ENCODE peak calls at places on chromosomes 6 and 20, in six cellular contexts. F is HepG2, E is A549, O is K562, T is GM12878, P is endothelial cell of umbilical vein. N is an unnamed sample.

GRCh38 chr6:116221931-116222330 is 31.9 kb downstream of the TSPYL4 start:
- DNase-seq in O (no peak), T (no peak), F (no peak), P (no peak), E (no peak), N (no peak)

GRCh38 chr20:24799971-24800580 is 149.0 kb upstream of the CST7 start:
- DNase-seq in F (no peak), T (no peak), E (no peak), O (no peak), P (no peak), N (no peak)

GRCh38 chr6:151139524-151139923 is 100.2 kb upstream of the AKAP12 start:
- DNase-seq in T (no peak), E (no peak), P (no peak), F (no peak), O (no peak), N (no peak)

GRCh38 chr6:32070814-32071466 is 32.7 kb downstream of the CYP21A2 start:
- DNase-seq in F (no peak), T (no peak), O (no peak), P (no peak), E (no peak), N (no peak)

GRCh38 chr6:41443616-41444525 is 102.3 kb upstream of the FOXP4 start:
- DNase-seq in O (peak), E (no peak), F (no peak), P (no peak), T (no peak), N (no peak)

GRCh38 chr6:34992353-34992752 is 103.3 kb downstream of the ANKS1A start:
- DNase-seq in T (no peak), F (no peak), O (no peak), E (no peak), P (no peak), N (no peak)

GRCh38 chr20:41854765-41855164 is 236.6 kb upstream of the CHD6 start:
- DNase-seq in F (no peak), P (no peak), T (no peak), E (no peak), O (no peak), N (peak)

GRCh38 chr6:18551228-18551627 is 164.1 kb downstream of the RNF144B start:
- DNase-seq in F (no peak), T (no peak), O (no peak), P (no peak), E (no peak), N (no peak)

DNA sequence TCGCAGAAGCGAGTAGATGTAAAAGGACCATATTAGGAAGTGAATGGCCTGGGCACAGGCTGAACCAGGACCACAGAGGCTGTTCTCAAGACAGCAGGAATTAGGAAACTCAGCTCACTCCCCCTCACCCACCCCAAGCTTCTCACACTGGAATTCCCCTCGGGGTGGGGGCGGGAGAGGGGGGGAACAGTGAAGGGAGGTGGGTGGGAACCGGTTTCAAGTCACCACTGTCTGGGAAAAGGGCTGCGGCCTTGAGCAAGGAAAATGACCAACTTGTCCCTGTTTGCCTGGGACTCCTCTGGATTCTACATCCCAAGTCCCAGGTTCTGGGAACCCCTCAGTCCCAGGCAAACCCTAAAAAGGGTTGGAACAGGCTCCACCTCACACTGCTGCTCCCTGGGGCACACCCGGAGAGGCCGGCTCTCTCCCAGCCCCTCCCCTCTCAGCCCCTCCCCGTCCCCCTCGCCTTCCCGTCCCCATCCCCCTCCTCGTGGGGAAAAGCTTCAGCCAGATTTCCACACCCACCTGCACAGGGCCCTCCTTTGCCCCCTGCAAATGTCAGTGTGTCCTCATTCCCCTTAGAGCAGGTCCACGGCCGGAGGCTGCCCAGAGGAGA is 230.8 kb downstream of the TFAP2C start:
- DNase-seq in O (no peak), P (no peak), F (no peak), T (no peak), E (no peak), N (peak)
- TF ChIP-seq MYC in O (no peak), P (no peak), F (no peak), T (no peak), E (no peak), N (no peak)

GRCh38 chr6:141700836-141701235 is 431.9 kb upstream of the GJE1 start:
- DNase-seq in F (no peak), E (no peak), P (peak), O (no peak), T (no peak), N (no peak)
- TF ChIP-seq MYC in F (no peak), E (no peak), P (no peak), O (no peak), T (no peak), N (no peak)

GRCh38 chr20:33688938-33689424 is 2.8 kb upstream of the E2F1 start:
- DNase-seq in O (peak), E (no peak), P (peak), F (peak), T (no peak), N (peak)

GRCh38 chr20:33687370-33687915 is 1.3 kb upstream of the E2F1 start:
- DNase-seq in P (peak), O (no peak), T (no peak), E (no peak), F (no peak), N (peak)

GRCh38 chr20:33687993-33688937 is 2.1 kb upstream of the E2F1 start:
- DNase-seq in P (no peak), F (no peak), O (no peak), T (no peak), E (no peak), N (peak)

GRCh38 chr20:33689493-33689892 is 3.3 kb upstream of the E2F1 start:
- DNase-seq in F (no peak), P (no peak), E (no peak), O (no peak), T (no peak), N (no peak)

DNA sequence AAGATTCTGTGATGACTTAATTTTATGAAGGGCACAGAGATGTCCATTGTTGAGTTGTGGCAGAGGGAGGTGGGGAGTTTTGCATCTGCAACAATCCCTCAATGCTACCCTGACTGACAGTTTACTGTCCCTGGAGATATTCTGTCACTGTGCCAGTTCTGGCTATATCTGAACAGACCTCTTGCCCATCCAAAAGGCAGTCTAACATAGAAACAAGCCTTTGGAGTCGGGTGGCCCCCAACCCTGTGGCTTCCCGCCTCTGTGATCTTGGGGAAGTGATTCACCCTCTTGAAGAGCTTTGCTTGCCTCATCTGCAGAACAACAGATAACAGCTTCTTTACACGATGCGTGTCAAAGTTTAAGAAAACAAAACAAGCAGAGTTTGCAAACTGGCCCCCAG is 3.8 kb upstream of the E2F1 start:
- DNase-seq in T (no peak), O (peak), P (peak), F (peak), E (no peak), N (peak)
- TF ChIP-seq MYC in T (no peak), O (no peak), P (no peak), F (no peak), E (no peak), N (peak)

GRCh38 chr6:169666441-169666840 is 35.4 kb downstream of the WDR27 start:
- DNase-seq in E (no peak), F (no peak), O (no peak), P (no peak), T (no peak), N (no peak)
- TF ChIP-seq MYC in E (no peak), F (no peak), O (no peak), P (no peak), T (no peak), N (no peak)

GRCh38 chr6:96814581-96814980 is 22.7 kb downstream of the GPR63 start:
- DNase-seq in P (no peak), F (no peak), T (no peak), O (no peak), E (no peak), N (no peak)
- TF ChIP-seq MYC in P (no peak), F (no peak), T (no peak), O (no peak), E (no peak), N (no peak)